ENCODE peak calls at places on chromosomes 5 and 9, in ten cellular contexts. N, Z, K, B, U, Q, W, X, J and C are unnamed samples. For H3K4me1, the result is how much of the 10 kb centered on the place peaks cover.

GRCh38 chr5:142364251-142365145 is 39.7 kb upstream of the SPRY4 start:
- DNase-seq in K (peak), W (no peak), Z (no peak), U (no peak), N (no peak), B (no peak), X (no peak), Q (peak), J (no peak), C (no peak)

GRCh38 chr9:12785941-12786340 is 11.1 kb downstream of the LURAP1L start:
- DNase-seq in X (no peak), Z (no peak), U (no peak), K (no peak), W (no peak), N (no peak), Q (no peak), B (no peak), J (no peak), C (no peak)

GRCh38 chr9:3865373-3865772 is 339.6 kb upstream of the RFX3 start:
- DNase-seq in B (no peak), Q (no peak), N (no peak), Z (no peak), J (no peak), U (no peak), K (no peak), X (no peak), W (no peak), C (no peak)

GRCh38 chr5:30994170-30994569 is 199.3 kb upstream of the CDH6 start:
- DNase-seq in K (no peak), Z (no peak), N (no peak), J (no peak), W (no peak), U (no peak), B (no peak), Q (peak), X (no peak), C (no peak)

GRCh38 chr5:168159425-168159824 is 132.0 kb upstream of the WWC1 start:
- DNase-seq in X (peak), K (peak), N (no peak), B (no peak), J (no peak), W (no peak), Q (peak), U (no peak), Z (peak), C (no peak)

GRCh38 chr5:124704594-124705284 is 41.7 kb downstream of the ZNF608 start:
- DNase-seq in J (no peak), N (no peak), K (no peak), B (no peak), Z (no peak), Q (no peak), U (no peak), W (no peak), X (no peak), C (no peak)

GRCh38 chr9:132670816-132671371 is 630 bp downstream of the GTF3C4 start:
- DNase-seq in Z (no peak), X (peak), N (peak), Q (peak), J (no peak), K (peak), B (peak), W (peak), U (no peak), C (peak)

GRCh38 chr5:43065384-43066230 is 25.5 kb upstream of the ANXA2R start:
- DNase-seq in N (peak), K (peak), U (no peak), Q (peak), J (peak), W (peak), B (no peak), Z (peak), X (peak), C (peak)

GRCh38 chr5:140221697-140222223 is 46.8 kb downstream of the CYSTM1 start:
- DNase-seq in X (no peak), J (no peak), B (no peak), N (peak), W (no peak), Z (peak), K (no peak), Q (no peak), U (no peak), C (no peak)

GRCh38 chr9:96856363-96857286 is 2.3 kb upstream of the ZNF782 start:
- DNase-seq in J (peak), X (peak), U (no peak), Z (peak), N (peak), Q (peak), W (peak), B (no peak), K (peak), C (peak)

GRCh38 chr9:89684912-89685636 is 80.3 kb downstream of the GADD45G start:
- DNase-seq in W (no peak), K (no peak), Z (no peak), X (no peak), B (peak), N (no peak), Q (no peak), J (no peak), U (no peak), C (no peak)

GRCh38 chr5:178323961-178324360 is 91.4 kb upstream of the PHYKPL start:
- DNase-seq in U (no peak), X (no peak), B (no peak), W (no peak), N (no peak), Q (no peak), Z (no peak), J (no peak), K (no peak), C (no peak)

GRCh38 chr5:68282001-68282400 is 66.4 kb downstream of the PIK3R1 start:
- DNase-seq in K (no peak), W (no peak), Z (no peak), B (no peak), N (no peak), Q (no peak), U (no peak), X (no peak), J (no peak), C (no peak)

GRCh38 chr5:148828461-148829247 is 2.2 kb downstream of the ADRB2 start:
- DNase-seq in K (no peak), X (no peak), Q (no peak), Z (peak), U (no peak), N (peak), W (no peak), J (peak), B (no peak), C (no peak)

GRCh38 chr5:3778000-3778570 is 182.5 kb downstream of the IRX1 start:
- DNase-seq in B (no peak), U (no peak), W (no peak), J (no peak), K (no peak), Z (no peak), Q (peak), X (no peak), N (no peak), C (no peak)

GRCh38 chr5:132425009-132425937 is 55.8 kb downstream of the SLC22A5 start:
- DNase-seq in W (peak), B (no peak), N (peak), U (peak), Q (no peak), X (no peak), J (no peak), K (peak), Z (peak), C (peak)

GRCh38 chr5:127549551-127549950 is 32.1 kb downstream of the PRRC1 start:
- DNase-seq in X (no peak), N (peak), J (no peak), W (no peak), K (no peak), Q (no peak), B (no peak), U (no peak), Z (no peak), C (no peak)

GRCh38 chr5:179886190-179886589 is 21.5 kb downstream of the TBC1D9B start:
- DNase-seq in Q (no peak), U (no peak), X (no peak), B (no peak), N (peak), K (no peak), J (no peak), W (no peak), Z (no peak), C (no peak)

GRCh38 chr9:85212209-85212608 is 529.5 kb downstream of the AGTPBP1 start:
- DNase-seq in X (no peak), Z (no peak), U (no peak), K (no peak), Q (peak), J (no peak), B (no peak), N (no peak), W (no peak), C (no peak)

GRCh38 chr5:141077826-141078225 is 16.6 kb upstream of the PCDHB2 start:
- DNase-seq in W (no peak), U (no peak), Q (no peak), J (no peak), K (no peak), Z (no peak), B (no peak), X (no peak), N (no peak), C (no peak)

GRCh38 chr5:376951-377325 is 55.4 kb downstream of the AHRR start:
- DNase-seq in N (no peak), B (no peak), W (no peak), J (no peak), U (peak), Q (no peak), Z (no peak), K (peak), X (no peak), C (no peak)

GRCh38 chr5:88882321-88883038 is 504 bp downstream of the MEF2C start:
- DNase-seq in J (no peak), Z (no peak), U (no peak), X (no peak), B (no peak), Q (no peak), W (no peak), N (no peak), K (no peak), C (no peak)

GRCh38 chr9:129256959-129257713 is 79.1 kb upstream of the IER5L start:
- DNase-seq in W (no peak), J (no peak), Q (no peak), X (no peak), N (peak), K (no peak), B (no peak), U (no peak), Z (no peak), C (no peak)
- H3K4me1 ChIP-seq in W (under half), J (under half), Q (under half), X (under half), N (under half), K (under half), B (under half), U (under half), Z (under half), C (under half)

DNA sequence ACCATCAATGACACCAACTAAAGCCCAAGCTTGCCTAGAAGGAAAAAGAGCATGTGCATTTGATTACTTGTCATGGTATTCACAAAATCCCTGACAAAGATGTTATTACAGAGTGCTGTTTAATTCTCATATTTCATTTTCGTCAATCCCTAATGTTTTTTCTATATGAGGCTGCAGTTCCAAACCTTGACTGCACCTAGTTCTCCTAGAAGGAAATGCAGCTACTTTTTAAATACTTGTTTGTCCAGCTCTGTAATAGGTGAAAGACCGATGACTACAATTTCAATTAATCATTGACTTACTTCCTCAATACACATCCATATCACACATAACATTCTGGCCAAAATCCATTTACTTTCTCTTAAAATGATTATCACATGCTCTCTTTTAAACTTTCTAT is 28.1 kb downstream of the CEMIP2 start:
- DNase-seq in W (no peak), J (no peak), N (no peak), Z (peak), U (no peak), K (no peak), X (no peak), Q (no peak), B (no peak), C (no peak)
- H3K4me3 ChIP-seq in W (no peak), J (no peak), N (no peak), Z (no peak), U (no peak), K (no peak), X (no peak), Q (no peak), B (no peak), C (no peak)

GRCh38 chr9:128025756-128026155 is 41.4 kb downstream of the NAIF1 start:
- DNase-seq in W (no peak), B (no peak), J (no peak), X (no peak), K (no peak), Q (no peak), U (no peak), Z (no peak), N (no peak), C (no peak)

GRCh38 chr9:128027705-128028104 is 39.4 kb downstream of the NAIF1 start:
- DNase-seq in Q (no peak), B (no peak), N (no peak), X (no peak), K (no peak), J (no peak), U (no peak), W (no peak), Z (no peak), C (no peak)

GRCh38 chr9:128024761-128025308 is 42.3 kb downstream of the NAIF1 start:
- DNase-seq in U (no peak), K (no peak), Z (no peak), J (no peak), N (no peak), X (no peak), W (peak), Q (no peak), B (no peak), C (peak)

GRCh38 chr9:128026255-128027165 is 40.6 kb downstream of the NAIF1 start:
- DNase-seq in K (peak), U (no peak), B (no peak), Z (no peak), W (peak), J (no peak), X (no peak), Q (peak), N (no peak), C (peak)

GRCh38 chr9:128027166-128027539 is 40.0 kb downstream of the NAIF1 start:
- DNase-seq in J (no peak), N (no peak), Z (no peak), Q (peak), K (peak), W (peak), X (no peak), B (no peak), U (no peak), C (peak)
- H3K27ac ChIP-seq in J (no peak), N (no peak), Z (no peak), Q (no peak), K (peak), W (peak), X (peak), B (no peak), U (peak), C (peak)

GRCh38 chr5:55988979-55989612 is 5.7 kb downstream of the IL6ST start:
- DNase-seq in B (no peak), W (no peak), J (no peak), U (no peak), X (no peak), N (no peak), Z (no peak), K (no peak), Q (no peak), C (no peak)
- H3K4me1 ChIP-seq in B (under half), W (under half), J (under half), U (half or more), X (under half), N (under half), Z (under half), K (under half), Q (under half), C (half or more)

DNA sequence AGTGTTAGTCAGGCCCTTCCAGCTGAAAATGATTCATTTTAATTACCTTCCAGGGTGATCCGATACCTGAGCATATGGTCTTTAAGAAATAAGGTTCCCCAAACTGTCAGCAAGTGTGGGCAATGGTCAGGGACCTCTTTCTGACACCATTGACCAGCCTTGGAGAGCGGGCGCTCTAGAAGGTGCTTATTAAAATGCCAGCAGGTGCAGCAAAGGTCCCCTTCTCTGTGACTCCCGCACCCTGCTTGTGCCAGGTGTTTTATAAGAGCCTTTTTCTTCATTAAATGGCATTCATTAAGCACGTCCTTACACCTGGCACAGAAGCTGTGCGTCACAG is 85.3 kb downstream of the MVB12B start:
- DNase-seq in Q (no peak), X (no peak), J (no peak), K (no peak), Z (no peak), B (no peak), W (no peak), U (no peak), N (no peak), C (no peak)
- H3K4me3 ChIP-seq in Q (no peak), X (no peak), J (no peak), K (no peak), Z (no peak), B (no peak), W (peak), U (no peak), N (no peak), C (peak)

GRCh38 chr5:78473747-78474146 is 113.3 kb downstream of the SCAMP1 start:
- DNase-seq in Z (no peak), Q (no peak), N (no peak), J (no peak), K (no peak), X (no peak), W (no peak), B (no peak), U (no peak), C (no peak)

GRCh38 chr5:78472469-78473106 is 112.2 kb downstream of the SCAMP1 start:
- DNase-seq in Z (no peak), B (no peak), W (no peak), U (no peak), N (no peak), Q (no peak), X (no peak), K (no peak), J (no peak), C (no peak)

GRCh38 chr5:78475370-78475769 is 115.0 kb downstream of the SCAMP1 start:
- DNase-seq in Q (no peak), W (no peak), Z (no peak), K (no peak), N (no peak), J (no peak), B (no peak), U (no peak), X (no peak), C (no peak)

GRCh38 chr5:78476795-78477194 is 116.4 kb downstream of the SCAMP1 start:
- DNase-seq in J (no peak), U (no peak), K (no peak), W (no peak), B (no peak), X (no peak), Q (no peak), N (no peak), Z (no peak), C (no peak)
- H3K27ac ChIP-seq in J (no peak), U (no peak), K (no peak), W (no peak), B (no peak), X (no peak), Q (no peak), N (no peak), Z (no peak), C (no peak)

DNA sequence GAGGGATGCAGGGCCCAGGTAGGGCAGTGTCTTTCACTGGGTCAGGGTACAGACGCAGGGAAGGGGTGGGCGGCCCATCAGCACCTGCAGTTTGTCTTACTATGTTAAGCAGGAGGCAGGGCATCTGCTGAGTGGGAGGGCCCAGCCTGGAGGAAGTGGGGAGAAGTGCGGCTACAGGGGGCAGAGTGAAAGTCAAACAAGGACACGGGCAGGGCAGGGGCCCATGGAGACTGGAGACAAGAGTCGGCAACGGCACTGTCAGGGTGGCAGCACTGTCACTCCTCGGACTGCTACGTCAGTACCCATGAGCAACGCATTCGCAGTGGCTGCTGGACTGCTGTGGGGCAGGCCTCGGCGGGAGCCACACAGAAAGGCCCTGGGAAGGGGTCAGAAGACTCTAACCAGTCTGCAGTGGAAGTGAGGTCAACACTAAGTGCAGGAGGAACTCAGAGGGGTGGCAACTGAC is 19.7 kb downstream of the CAMSAP1 start:
- DNase-seq in Q (peak), Z (no peak), N (no peak), B (no peak), W (peak), X (peak), U (no peak), J (no peak), K (no peak), C (peak)
- H3K4me1 ChIP-seq in Q (under half), Z (under half), N (under half), B (under half), W (under half), X (under half), U (half or more), J (under half), K (under half), C (half or more)

GRCh38 chr9:109119439-109120203 is at the start of gene TMEM245:
- DNase-seq in K (peak), N (peak), J (peak), B (peak), Z (peak), W (peak), X (peak), Q (peak), U (peak), C (peak)

GRCh38 chr9:109121218-109121796 is 1.6 kb upstream of the TMEM245 start:
- DNase-seq in J (no peak), Z (no peak), Q (peak), B (no peak), K (no peak), U (no peak), X (no peak), N (no peak), W (no peak), C (no peak)

GRCh38 chr9:109118802-109119438 is 827 bp downstream of the TMEM245 start:
- DNase-seq in U (no peak), J (peak), B (no peak), Q (peak), X (peak), W (no peak), Z (no peak), N (peak), K (no peak), C (no peak)

GRCh38 chr9:109117856-109118801 is 1.6 kb downstream of the TMEM245 start:
- DNase-seq in Z (peak), K (peak), W (peak), B (no peak), N (peak), Q (no peak), X (peak), U (no peak), J (no peak), C (peak)

GRCh38 chr9:109120204-109120789 is 550 bp upstream of the TMEM245 start:
- DNase-seq in X (no peak), W (no peak), J (no peak), B (no peak), Z (no peak), U (no peak), K (no peak), N (no peak), Q (peak), C (no peak)
- H3K4me3 ChIP-seq in X (no peak), W (peak), J (no peak), B (no peak), Z (peak), U (no peak), K (no peak), N (peak), Q (no peak), C (peak)

GRCh38 chr9:119509291-119509905 is 140.2 kb upstream of the BRINP1 start:
- DNase-seq in K (no peak), X (no peak), W (no peak), N (no peak), U (no peak), J (no peak), Q (no peak), B (no peak), Z (no peak), C (no peak)
- H3K27ac ChIP-seq in K (no peak), X (no peak), W (no peak), N (no peak), U (no peak), J (no peak), Q (no peak), B (no peak), Z (no peak), C (no peak)

DNA sequence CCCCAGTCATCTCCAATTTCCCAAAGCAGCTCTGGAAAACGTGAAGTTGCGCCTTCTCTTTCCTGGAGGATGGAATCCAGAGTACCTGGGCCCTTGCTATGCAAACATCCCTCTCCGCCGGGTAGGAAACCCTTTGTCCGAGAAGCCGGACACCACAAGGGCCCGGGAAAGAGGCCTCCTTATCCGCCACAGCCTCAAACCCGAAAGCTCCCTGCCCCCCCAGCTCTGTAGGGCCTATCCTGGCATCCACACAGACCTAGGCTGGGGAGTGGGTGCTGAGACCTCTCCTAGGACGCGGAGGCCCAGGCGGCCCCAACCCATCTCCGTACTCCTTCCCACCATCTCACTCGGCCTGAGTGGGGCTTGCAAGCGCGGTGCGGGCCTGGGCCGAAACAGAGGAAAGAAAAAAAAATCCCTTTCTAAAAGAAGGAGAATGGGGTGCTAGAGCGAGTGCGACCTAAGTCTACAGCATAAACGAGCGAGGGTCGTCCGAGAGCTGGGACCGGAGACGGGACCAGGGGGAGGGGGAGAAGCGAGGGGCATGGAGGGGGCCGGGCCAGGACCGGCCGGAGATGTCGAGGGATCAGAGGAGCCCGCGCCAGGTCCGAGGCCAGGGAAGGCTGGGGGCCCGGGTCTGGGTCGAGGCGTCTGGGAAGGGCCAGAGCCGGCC is 595 bp downstream of the FBXW11 start:
- DNase-seq in U (no peak), X (peak), J (peak), K (peak), N (peak), Z (no peak), Q (peak), B (no peak), W (peak), C (no peak)
- H3K4me1 ChIP-seq in U (half or more), X (under half), J (under half), K (under half), N (under half), Z (under half), Q (under half), B (under half), W (under half), C (half or more)